ENCODE peak calls at places on chromosomes 5 and 9, in ten cellular contexts. O is suprapubic skin; C is dorsolateral prefrontal cortex; F is CD8-positive, alpha-beta T cell; Z is SJCRH30; S is adipocyte; L is cardiac muscle cell; A is mesendoderm; D is psoas muscle; Q is transverse colon. U is an unnamed sample.

GRCh38 chr5:114055318-114055788 is 306.5 kb upstream of the KCNN2 start:
- DNase-seq in C (peak), F (no peak), A (peak), Z (peak), O (no peak), Q (peak), S (peak), D (peak), L (peak), U (no peak)

GRCh38 chr5:75152861-75153260 is 83.8 kb downstream of the ANKRD31 start:
- DNase-seq in D (no peak), C (no peak), A (no peak), Q (no peak), S (no peak), F (no peak), Z (no peak), O (no peak), L (no peak), U (peak)

GRCh38 chr5:68961762-68962161 is 132.1 kb upstream of the SLC30A5 start:
- DNase-seq in L (no peak), D (no peak), O (no peak), C (no peak), Q (no peak), F (no peak), Z (no peak), A (no peak), S (no peak), U (peak)

GRCh38 chr9:122095010-122095767 is 2.1 kb upstream of the TTLL11 start:
- DNase-seq in D (no peak), F (peak), A (peak), Q (peak), S (peak), Z (peak), O (peak), L (peak), C (peak), U (peak)

GRCh38 chr5:66551338-66551737 is 44.9 kb upstream of the MAST4 start:
- DNase-seq in Z (no peak), O (no peak), F (no peak), S (no peak), D (no peak), C (no peak), Q (no peak), L (no peak), A (peak), U (no peak)

GRCh38 chr5:21154526-21154925 is 1166.5 kb upstream of the CDH18 start:
- DNase-seq in C (no peak), L (no peak), Q (no peak), S (no peak), O (no peak), Z (no peak), A (no peak), D (no peak), F (no peak), U (no peak)

GRCh38 chr5:96626956-96627355 is 35.2 kb upstream of the CAST start:
- DNase-seq in A (no peak), Q (no peak), L (no peak), O (no peak), S (peak), D (no peak), F (no peak), C (no peak), Z (no peak), U (no peak)

GRCh38 chr5:6710551-6711318 is 2.5 kb upstream of the TENT4A start:
- DNase-seq in O (no peak), A (no peak), F (no peak), L (no peak), D (no peak), Z (no peak), C (no peak), Q (no peak), S (no peak), U (no peak)

GRCh38 chr5:178249191-178249989 is 16.8 kb upstream of the PHYKPL start:
- DNase-seq in S (peak), O (no peak), C (no peak), L (no peak), A (no peak), F (peak), D (no peak), Z (no peak), Q (no peak), U (no peak)

GRCh38 chr9:130893250-130894101 is 3.1 kb downstream of the QRFP start:
- DNase-seq in Q (peak), L (no peak), A (peak), O (no peak), Z (no peak), C (no peak), S (no peak), D (peak), F (no peak), U (no peak)

GRCh38 chr9:121144482-121144881 is 57.2 kb downstream of the RAB14 start:
- DNase-seq in O (no peak), L (no peak), Z (no peak), F (no peak), Q (peak), D (no peak), A (no peak), C (no peak), S (no peak), U (no peak)

GRCh38 chr9:68947842-68948569 is 65.9 kb downstream of the PRKACG start:
- DNase-seq in Q (no peak), Z (no peak), S (no peak), O (no peak), A (peak), D (no peak), L (no peak), C (no peak), F (no peak), U (no peak)

GRCh38 chr9:35619800-35620158 is 1.6 kb upstream of the CD72 start:
- DNase-seq in Q (no peak), S (no peak), D (no peak), A (no peak), F (no peak), O (no peak), C (no peak), L (no peak), Z (peak), U (no peak)

GRCh38 chr9:35617548-35617947 is 665 bp downstream of the CD72 start:
- DNase-seq in Q (no peak), F (no peak), S (no peak), Z (no peak), D (no peak), O (no peak), C (no peak), L (no peak), A (no peak), U (no peak)

GRCh38 chr9:35618854-35619799 is 914 bp upstream of the CD72 start:
- DNase-seq in C (no peak), A (no peak), S (no peak), L (no peak), Q (peak), D (peak), O (no peak), Z (no peak), F (peak), U (peak)

GRCh38 chr9:35616681-35617459 is 1.3 kb downstream of the CD72 start:
- DNase-seq in S (peak), O (peak), F (peak), Q (peak), L (peak), A (peak), D (peak), Z (no peak), C (no peak), U (peak)

DNA sequence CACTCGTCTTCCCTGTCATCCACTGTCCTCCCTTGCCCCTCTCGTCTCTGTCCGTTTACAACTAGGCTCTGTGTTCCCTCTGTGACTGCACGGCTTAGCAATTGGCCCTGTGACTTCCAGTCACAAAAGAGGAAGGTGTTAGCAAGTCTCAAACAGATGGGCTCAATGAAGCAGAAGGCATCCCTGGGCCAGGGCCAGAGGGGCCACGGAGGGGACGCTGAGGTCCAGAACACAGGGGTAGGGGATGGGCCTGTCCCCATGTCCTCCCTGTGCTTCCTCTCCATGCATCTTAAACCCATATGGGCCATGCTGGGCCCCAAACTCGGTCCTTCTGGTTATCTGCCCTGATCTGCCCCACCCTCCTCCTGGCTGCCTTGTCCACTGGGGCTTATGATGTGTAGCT is at the start of gene CD72:
- DNase-seq in D (peak), A (no peak), C (no peak), S (no peak), L (no peak), O (no peak), Z (no peak), F (no peak), Q (peak), U (no peak)
- H3K4me3 ChIP-seq in D (peak), A (peak), C (peak), S (peak), L (peak), O (peak), Z (no peak), F (peak), Q (peak), U (peak)

DNA sequence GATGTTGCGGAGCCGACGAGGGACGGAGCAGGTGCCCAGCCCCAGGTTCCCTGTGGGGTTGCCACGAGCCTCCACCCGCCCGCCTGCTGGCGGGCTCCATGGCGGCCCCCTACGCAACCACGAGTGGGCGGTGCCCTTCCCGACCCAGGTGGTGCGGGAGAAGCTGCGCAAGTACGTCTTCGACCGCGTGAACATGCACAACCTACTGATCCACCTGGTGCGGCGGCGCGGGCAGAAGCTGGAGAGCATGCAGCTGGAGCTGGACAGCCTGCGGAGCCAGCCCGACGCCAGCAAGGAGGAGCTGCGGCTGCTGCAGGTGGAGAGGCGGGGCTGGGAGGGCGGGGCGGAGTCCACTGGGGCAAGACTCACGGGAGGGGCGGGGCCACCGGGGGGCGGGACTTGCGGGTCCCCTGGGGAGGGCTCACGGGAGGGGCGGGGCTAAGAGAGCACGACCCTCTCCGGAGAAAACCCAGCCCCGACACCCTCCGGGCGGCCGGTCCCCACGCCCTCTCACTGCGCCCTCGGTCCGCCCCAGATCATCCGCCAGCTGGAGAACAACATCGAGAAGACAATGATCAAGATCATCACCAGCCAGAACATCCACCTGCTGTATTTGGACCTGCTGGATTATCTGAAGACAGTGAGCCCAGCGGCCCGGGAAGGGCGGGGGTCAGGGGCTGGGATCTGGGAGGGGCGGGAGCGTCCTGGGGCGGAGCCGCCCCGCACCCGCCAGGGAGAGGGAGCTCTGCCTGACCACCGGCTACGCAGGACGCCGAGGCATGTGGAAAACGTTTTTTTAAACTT is 3.9 kb downstream of the CCDC183 start:
- DNase-seq in S (peak), Q (peak), L (peak), Z (peak), D (peak), O (no peak), A (peak), F (peak), C (peak), U (peak)
- H3K4me3 ChIP-seq in S (no peak), Q (peak), L (peak), Z (peak), D (peak), O (peak), A (peak), F (peak), C (peak), U (peak)

DNA sequence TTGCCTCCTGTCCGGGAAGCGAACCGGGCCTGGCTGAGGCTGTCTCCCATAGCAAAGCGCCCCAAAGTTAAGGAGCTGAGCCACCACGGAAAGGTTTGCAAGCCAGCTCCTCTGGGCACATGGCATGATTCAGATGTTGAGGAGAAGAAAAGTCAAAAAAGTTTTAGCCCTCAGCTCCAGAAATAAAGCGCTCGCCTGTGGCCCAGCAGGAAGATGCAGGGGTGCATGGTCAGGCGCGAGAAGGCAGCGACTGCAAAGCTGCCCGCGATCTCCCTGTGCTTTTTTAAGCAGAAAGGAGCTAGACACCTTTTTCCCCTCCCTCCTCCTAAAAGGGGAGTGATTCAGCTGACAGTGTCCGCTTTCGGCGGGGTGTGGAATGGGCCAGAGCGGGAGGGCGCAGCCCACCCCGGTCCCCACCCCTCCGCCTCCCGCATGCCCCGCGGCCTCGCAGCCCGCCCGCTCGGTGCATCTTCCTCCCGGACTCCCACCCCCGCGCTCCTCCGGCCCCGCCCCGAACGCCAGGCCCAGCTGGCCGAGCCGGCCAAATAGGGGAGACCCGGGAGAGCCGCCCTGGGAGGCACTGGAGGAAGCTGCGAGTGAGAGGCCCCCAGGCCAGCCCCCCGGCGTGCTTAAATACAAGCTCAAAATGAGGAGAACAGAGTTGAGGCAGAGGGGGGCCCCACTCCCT is at the start of gene ADAMTS12:
- DNase-seq in L (peak), Z (peak), O (peak), A (peak), Q (peak), F (no peak), C (no peak), S (peak), D (peak), U (no peak)
- H3K4me3 ChIP-seq in L (peak), Z (peak), O (peak), A (peak), Q (peak), F (no peak), C (peak), S (peak), D (peak), U (no peak)

GRCh38 chr5:150044712-150045111 is 41.6 kb downstream of the CSF1R start:
- DNase-seq in C (no peak), D (no peak), Q (no peak), O (no peak), S (no peak), L (no peak), F (no peak), A (no peak), Z (no peak), U (no peak)

GRCh38 chr5:150042459-150042858 is 41.9 kb downstream of the HMGXB3 start:
- DNase-seq in C (no peak), S (no peak), L (peak), A (no peak), D (no peak), F (no peak), Z (no peak), O (no peak), Q (no peak), U (no peak)

GRCh38 chr5:150045512-150045911 is 40.8 kb downstream of the CSF1R start:
- DNase-seq in F (no peak), L (no peak), C (no peak), S (no peak), Q (no peak), D (no peak), A (peak), Z (no peak), O (no peak), U (no peak)

GRCh38 chr5:150044334-150044681 is 42.0 kb downstream of the CSF1R start:
- DNase-seq in O (no peak), D (no peak), Q (no peak), A (no peak), S (peak), L (peak), Z (peak), F (no peak), C (no peak), U (no peak)

GRCh38 chr5:150043657-150044333 is 42.6 kb downstream of the CSF1R start:
- DNase-seq in L (no peak), Q (peak), Z (no peak), A (no peak), O (no peak), F (no peak), C (no peak), D (peak), S (no peak), U (peak)
- H3K4me3 ChIP-seq in L (no peak), Q (no peak), Z (no peak), A (no peak), O (no peak), F (no peak), C (no peak), D (no peak), S (no peak), U (no peak)

U was measured in small intestine.